ENCODE peak calls at places on chromosomes 5 and 9, in five cellular contexts. S is AG09319, A is breast epithelium, X is Panc1, Z is GDM1. B is an unnamed sample.

GRCh38 chr9:4984171-4984570 is 901 bp upstream of the JAK2 start:
- DNase-seq in S (peak; percentile 8), A (no peak), X (no peak), Z (no peak), B (peak; percentile 27)

GRCh38 chr9:125525846-125526619 is 181.0 kb downstream of the MAPKAP1 start:
- DNase-seq in S (no peak), A (no peak), X (no peak), Z (no peak), B (peak; percentile 90)

GRCh38 chr5:93584531-93585053 is 1.6 kb downstream of the NR2F1 start:
- DNase-seq in S (no peak), A (no peak), X (no peak), Z (no peak), B (no peak)

GRCh38 chr9:6692891-6693361 is 47.4 kb upstream of the GLDC start:
- DNase-seq in S (no peak), A (no peak), X (no peak), Z (no peak), B (no peak)

GRCh38 chr5:170080786-170081445 is 24.8 kb upstream of the FOXI1 start:
- DNase-seq in S (no peak), A (no peak), X (no peak), Z (no peak), B (no peak)

GRCh38 chr9:110875275-110875674 is 163.0 kb downstream of the LPAR1 start:
- DNase-seq in S (no peak), A (no peak), X (no peak), Z (peak; percentile 98), B (no peak)

GRCh38 chr5:149256451-149256850 is 15.2 kb upstream of the AFAP1L1 start:
- DNase-seq in S (no peak), A (no peak), X (no peak), Z (no peak), B (no peak)

GRCh38 chr5:170494036-170494435 is 9.8 kb upstream of the KCNIP1 start:
- DNase-seq in S (no peak), A (no peak), X (no peak), Z (no peak), B (no peak)

GRCh38 chr5:125595095-125595494 is 828.1 kb upstream of the GRAMD2B start:
- DNase-seq in S (no peak), A (no peak), X (no peak), Z (no peak), B (no peak)

GRCh38 chr9:133075925-133076324 is 14.1 kb downstream of the CEL start:
- DNase-seq in S (peak; percentile 64), A (no peak), X (peak; percentile 17), Z (no peak), B (peak; percentile 30)

GRCh38 chr9:71210326-71210725 is 88.9 kb upstream of the TRPM3 start:
- DNase-seq in S (no peak), A (no peak), X (no peak), Z (no peak), B (no peak)

GRCh38 chr5:143086851-143087637 is 316.4 kb downstream of the NR3C1 start:
- DNase-seq in S (no peak), A (peak; percentile 30), X (no peak), Z (no peak), B (no peak)

GRCh38 chr5:129930221-129930620 is 26.0 kb downstream of the CHSY3 start:
- DNase-seq in S (no peak), A (no peak), X (no peak), Z (no peak), B (no peak)

GRCh38 chr5:133681896-133682295 is 69.6 kb upstream of the FSTL4 start:
- DNase-seq in S (no peak), A (no peak), X (no peak), Z (no peak), B (no peak)

GRCh38 chr5:60287174-60287771 is 393.7 kb upstream of the PDE4D start:
- DNase-seq in S (peak; percentile 5), A (no peak), X (peak; percentile 22), Z (peak; percentile 74), B (peak; percentile 47)

GRCh38 chr5:141848771-141849370 is 29.3 kb downstream of the PCDH1 start:
- DNase-seq in S (no peak), A (peak; percentile 74), X (peak; percentile 41), Z (peak; percentile 60), B (no peak)

GRCh38 chr9:133955821-133956411 is 36.2 kb downstream of the VAV2 start:
- DNase-seq in S (no peak), A (no peak), X (no peak), Z (no peak), B (no peak)

GRCh38 chr5:68253612-68254341 is 38.2 kb downstream of the PIK3R1 start:
- DNase-seq in S (no peak), A (no peak), X (no peak), Z (no peak), B (no peak)

GRCh38 chr5:144275329-144275728 is 104.7 kb downstream of the KCTD16 start:
- DNase-seq in S (no peak), A (no peak), X (no peak), Z (no peak), B (no peak)

GRCh38 chr5:172453206-172453985 is 929 bp downstream of the SH3PXD2B start:
- DNase-seq in S (no peak), A (no peak), X (no peak), Z (no peak), B (peak; percentile 46)

GRCh38 chr5:2642684-2643325 is 108.7 kb downstream of the IRX2 start:
- DNase-seq in S (no peak), A (no peak), X (no peak), Z (no peak), B (no peak)

GRCh38 chr9:8679405-8679951 is 879.9 kb upstream of the DMAC1 start:
- DNase-seq in S (no peak), A (no peak), X (no peak), Z (no peak), B (no peak)

GRCh38 chr5:102807878-102808502 is 52.9 kb downstream of the PAM start:
- DNase-seq in S (no peak), A (no peak), X (no peak), Z (no peak), B (peak; percentile 37)

GRCh38 chr5:145834917-145835838 is at the start of gene PRELID2:
- DNase-seq in S (peak; percentile 66), A (peak; percentile 78), X (peak; percentile 61), Z (peak; percentile 81), B (peak; percentile 67)

GRCh38 chr5:1636981-1637638 is 113.3 kb upstream of the LPCAT1 start:
- DNase-seq in S (no peak), A (no peak), X (no peak), Z (no peak), B (no peak)

GRCh38 chr5:2742921-2743679 is 8.4 kb downstream of the IRX2 start:
- DNase-seq in S (no peak), A (no peak), X (no peak), Z (no peak), B (no peak)

GRCh38 chr9:98175762-98176161 is 16.7 kb downstream of the CORO2A start:
- DNase-seq in S (no peak), A (no peak), X (no peak), Z (no peak), B (no peak)

GRCh38 chr5:127967983-127968592 is 115.5 kb upstream of the SLC12A2 start:
- DNase-seq in S (no peak), A (no peak), X (no peak), Z (no peak), B (no peak)

GRCh38 chr9:110599468-110599867 is 19.9 kb upstream of the SVEP1 start:
- DNase-seq in S (no peak), A (no peak), X (no peak), Z (no peak), B (no peak)

GRCh38 chr5:39238366-39239105 is 19.2 kb upstream of the FYB1 start:
- DNase-seq in S (no peak), A (no peak), X (no peak), Z (no peak), B (no peak)

GRCh38 chr9:136147890-136148714 is 29.4 kb upstream of the TMEM250 start:
- DNase-seq in S (no peak), A (no peak), X (no peak), Z (no peak), B (no peak)

B was measured in fibroblast of the conjunctiva.